ENCODE peak calls at places on chromosomes 6 and 20, in ten cellular contexts. O is NCI-H460; A is T-helper 1 cell; F is GM23248; N is WERI-Rb-1; J is effector CD4-positive, alpha-beta T cell; H is osteoblast; S is kidney; K is HTR-8/SVneo; T is hypothalamus. Y is an unnamed sample.

GRCh38 chr6:170184324-170184723 is 106.6 kb downstream of the DLL1 start:
- DNase-seq in O (no peak), A (no peak), F (no peak), N (no peak), J (no peak), H (no peak), S (no peak), K (no peak), T (no peak), Y (no peak)

GRCh38 chr20:63025534-63026331 is 19.0 kb upstream of the BHLHE23 start:
- DNase-seq in O (no peak), A (no peak), F (peak; percentile 88), N (peak; percentile 80), J (no peak), H (peak; percentile 95), S (peak; percentile 62), K (no peak), T (no peak), Y (peak; percentile 44)

GRCh38 chr6:142846883-142847287 is 98.1 kb downstream of the HIVEP2 start:
- DNase-seq in O (no peak), A (no peak), F (peak; percentile 95), N (peak; percentile 69), J (no peak), H (peak; percentile 77), S (no peak), K (peak; percentile 56), T (no peak), Y (peak; percentile 96)

GRCh38 chr6:71138416-71138815 is 150.2 kb upstream of the OGFRL1 start:
- DNase-seq in O (no peak), A (no peak), F (no peak), N (no peak), J (no peak), H (no peak), S (no peak), K (no peak), T (no peak), Y (no peak)

GRCh38 chr6:166411721-166412151 is 29.0 kb upstream of the MPC1 start:
- DNase-seq in O (no peak), A (no peak), F (no peak), N (no peak), J (no peak), H (peak; percentile 68), S (peak; percentile 61), K (no peak), T (no peak), Y (no peak)

GRCh38 chr20:21781446-21782075 is 76.1 kb downstream of the PAX1 start:
- DNase-seq in O (no peak), A (no peak), F (no peak), N (no peak), J (no peak), H (no peak), S (no peak), K (no peak), T (no peak), Y (no peak)

GRCh38 chr6:35044145-35044745 is 96.9 kb downstream of the TCP11 start:
- DNase-seq in O (no peak), A (no peak), F (peak; percentile 57), N (no peak), J (no peak), H (no peak), S (no peak), K (no peak), T (no peak), Y (no peak)

GRCh38 chr6:6942826-6943225 is 164.9 kb upstream of the RREB1 start:
- DNase-seq in O (no peak), A (no peak), F (peak; percentile 73), N (no peak), J (no peak), H (peak; percentile 90), S (peak; percentile 80), K (no peak), T (no peak), Y (peak; percentile 38)

GRCh38 chr6:10084276-10084993 is 330.4 kb downstream of the TFAP2A start:
- DNase-seq in O (no peak), A (no peak), F (no peak), N (no peak), J (no peak), H (no peak), S (no peak), K (peak; percentile 25), T (no peak), Y (peak; percentile 6)

GRCh38 chr6:129317931-129318820 is 391.8 kb downstream of the ARHGAP18 start:
- DNase-seq in O (peak; percentile 20), A (no peak), F (peak; percentile 72), N (no peak), J (no peak), H (peak; percentile 35), S (no peak), K (peak; percentile 32), T (no peak), Y (peak; percentile 53)

GRCh38 chr6:99521557-99522286 is 6.5 kb upstream of the USP45 start:
- DNase-seq in O (no peak), A (no peak), F (peak; percentile 80), N (no peak), J (no peak), H (no peak), S (no peak), K (peak; percentile 20), T (no peak), Y (peak; percentile 49)

Y was measured in EL.